ENCODE peak calls at places on chromosomes 12 and 14, in seven cellular contexts. One of them, this sample, is unnamed.

GRCh38 chr12:47912575-47912974 is 7.8 kb upstream of the VDR start:
- DNase-seq in NCI-H1105: no peak
- DNase-seq in Right ventricle myocardium inferior: no peak
- DNase-seq in T follicular helper cell: no peak
- DNase-seq in iris pigment epithelial cell: no peak
- DNase-seq in A673: no peak
- DNase-seq in PC-3: no peak
- DNase-seq in this sample: no peak

GRCh38 chr14:73888460-73888725 is 1.7 kb downstream of the ZNF410 start:
- DNase-seq in NCI-H1105: no peak
- DNase-seq in Right ventricle myocardium inferior: no peak
- DNase-seq in T follicular helper cell: no peak
- DNase-seq in iris pigment epithelial cell: peak; percentile 14
- DNase-seq in A673: no peak
- DNase-seq in PC-3: peak; percentile 32
- DNase-seq in this sample: no peak

GRCh38 chr12:63068857-63069442 is 82.1 kb downstream of the AVPR1A start:
- DNase-seq in NCI-H1105: peak; percentile 28
- DNase-seq in Right ventricle myocardium inferior: no peak
- DNase-seq in T follicular helper cell: no peak
- DNase-seq in iris pigment epithelial cell: peak; percentile 88
- DNase-seq in A673: peak; percentile 73
- DNase-seq in PC-3: peak; percentile 87
- DNase-seq in this sample: peak; percentile 5

GRCh38 chr12:90399317-90399716 is 555.7 kb downstream of the CCER1 start:
- DNase-seq in NCI-H1105: no peak
- DNase-seq in Right ventricle myocardium inferior: no peak
- DNase-seq in T follicular helper cell: no peak
- DNase-seq in iris pigment epithelial cell: no peak
- DNase-seq in A673: peak; percentile 40
- DNase-seq in PC-3: no peak
- DNase-seq in this sample: no peak

GRCh38 chr12:13127476-13127875 is 24.0 kb upstream of the GSG1 start:
- DNase-seq in NCI-H1105: no peak
- DNase-seq in Right ventricle myocardium inferior: no peak
- DNase-seq in T follicular helper cell: no peak
- DNase-seq in iris pigment epithelial cell: no peak
- DNase-seq in A673: no peak
- DNase-seq in PC-3: peak; percentile 86
- DNase-seq in this sample: no peak

GRCh38 chr12:54404061-54405004 is 14.7 kb downstream of the ITGA5 start:
- DNase-seq in NCI-H1105: peak; percentile 31
- DNase-seq in Right ventricle myocardium inferior: no peak
- DNase-seq in T follicular helper cell: peak; percentile 52
- DNase-seq in iris pigment epithelial cell: peak; percentile 60
- DNase-seq in A673: peak; percentile 73
- DNase-seq in PC-3: peak; percentile 76
- DNase-seq in this sample: peak; percentile 70

GRCh38 chr12:57895337-57896138 is 45.8 kb upstream of the ATP23 start:
- DNase-seq in NCI-H1105: no peak
- DNase-seq in Right ventricle myocardium inferior: no peak
- DNase-seq in T follicular helper cell: no peak
- DNase-seq in iris pigment epithelial cell: no peak
- DNase-seq in A673: no peak
- DNase-seq in PC-3: no peak
- DNase-seq in this sample: no peak

GRCh38 chr12:6927379-6927991 is at the start of gene ATN1:
- DNase-seq in NCI-H1105: peak; percentile 60
- DNase-seq in Right ventricle myocardium inferior: peak; percentile 90
- DNase-seq in T follicular helper cell: no peak
- DNase-seq in iris pigment epithelial cell: peak; percentile 73
- DNase-seq in A673: peak; percentile 83
- DNase-seq in PC-3: peak; percentile 53
- DNase-seq in this sample: peak; percentile 76

GRCh38 chr12:20268121-20268732 is 100.1 kb upstream of the PDE3A start:
- DNase-seq in NCI-H1105: no peak
- DNase-seq in Right ventricle myocardium inferior: no peak
- DNase-seq in T follicular helper cell: no peak
- DNase-seq in iris pigment epithelial cell: peak; percentile 80
- DNase-seq in A673: peak; percentile 82
- DNase-seq in PC-3: peak; percentile 41
- DNase-seq in this sample: peak; percentile 14

GRCh38 chr12:97151481-97151880 is 244.4 kb downstream of the NEDD1 start:
- DNase-seq in NCI-H1105: no peak
- DNase-seq in Right ventricle myocardium inferior: no peak
- DNase-seq in T follicular helper cell: no peak
- DNase-seq in iris pigment epithelial cell: peak; percentile 33
- DNase-seq in A673: no peak
- DNase-seq in PC-3: peak; percentile 32
- DNase-seq in this sample: no peak

GRCh38 chr12:39442895-39443703 is at the start of gene KIF21A:
- DNase-seq in NCI-H1105: peak; percentile 88
- DNase-seq in Right ventricle myocardium inferior: peak; percentile 91
- DNase-seq in T follicular helper cell: peak; percentile 80
- DNase-seq in iris pigment epithelial cell: peak; percentile 94
- DNase-seq in A673: peak; percentile 70
- DNase-seq in PC-3: peak; percentile 97
- DNase-seq in this sample: no peak

GRCh38 chr12:125389061-125389697 is 323.9 kb downstream of the AACS start:
- DNase-seq in NCI-H1105: no peak
- DNase-seq in Right ventricle myocardium inferior: no peak
- DNase-seq in T follicular helper cell: no peak
- DNase-seq in iris pigment epithelial cell: no peak
- DNase-seq in A673: no peak
- DNase-seq in PC-3: no peak
- DNase-seq in this sample: no peak

GRCh38 chr12:38110026-38110699 is 206.4 kb upstream of the ALG10B start:
- DNase-seq in NCI-H1105: no peak
- DNase-seq in Right ventricle myocardium inferior: no peak
- DNase-seq in T follicular helper cell: no peak
- DNase-seq in iris pigment epithelial cell: no peak
- DNase-seq in A673: no peak
- DNase-seq in PC-3: peak; percentile 12
- DNase-seq in this sample: no peak

GRCh38 chr12:6684609-6685008 is 4.6 kb downstream of the ZNF384 start:
- DNase-seq in NCI-H1105: peak; percentile 23
- DNase-seq in Right ventricle myocardium inferior: no peak
- DNase-seq in T follicular helper cell: no peak
- DNase-seq in iris pigment epithelial cell: no peak
- DNase-seq in A673: peak; percentile 70
- DNase-seq in PC-3: peak; percentile 27
- DNase-seq in this sample: peak; percentile 58

GRCh38 chr12:109609256-109609821 is 35.7 kb downstream of the MVK start:
- DNase-seq in NCI-H1105: no peak
- DNase-seq in Right ventricle myocardium inferior: no peak
- DNase-seq in T follicular helper cell: no peak
- DNase-seq in iris pigment epithelial cell: no peak
- DNase-seq in A673: no peak
- DNase-seq in PC-3: no peak
- DNase-seq in this sample: no peak

GRCh38 chr12:53118771-53119300 is 15.6 kb downstream of the SOAT2 start:
- DNase-seq in NCI-H1105: no peak
- DNase-seq in Right ventricle myocardium inferior: no peak
- DNase-seq in T follicular helper cell: no peak
- DNase-seq in iris pigment epithelial cell: no peak
- DNase-seq in A673: no peak
- DNase-seq in PC-3: no peak
- DNase-seq in this sample: no peak

GRCh38 chr14:64581363-64581762 is 31.6 kb downstream of the PPP1R36 start:
- DNase-seq in NCI-H1105: no peak
- DNase-seq in Right ventricle myocardium inferior: no peak
- DNase-seq in T follicular helper cell: no peak
- DNase-seq in iris pigment epithelial cell: no peak
- DNase-seq in A673: no peak
- DNase-seq in PC-3: no peak
- DNase-seq in this sample: no peak

GRCh38 chr12:21818627-21819026 is 44.1 kb upstream of the KCNJ8 start:
- DNase-seq in NCI-H1105: peak; percentile 26
- DNase-seq in Right ventricle myocardium inferior: no peak
- DNase-seq in T follicular helper cell: no peak
- DNase-seq in iris pigment epithelial cell: peak; percentile 73
- DNase-seq in A673: no peak
- DNase-seq in PC-3: no peak
- DNase-seq in this sample: no peak

GRCh38 chr14:99972748-99973466 is 92.3 kb upstream of the EVL start:
- DNase-seq in NCI-H1105: no peak
- DNase-seq in Right ventricle myocardium inferior: no peak
- DNase-seq in T follicular helper cell: no peak
- DNase-seq in iris pigment epithelial cell: peak; percentile 22
- DNase-seq in A673: peak; percentile 14
- DNase-seq in PC-3: no peak
- DNase-seq in this sample: no peak

GRCh38 chr12:29640589-29641345 is 143.0 kb downstream of the TMTC1 start:
- DNase-seq in NCI-H1105: no peak
- DNase-seq in Right ventricle myocardium inferior: peak; percentile 58
- DNase-seq in T follicular helper cell: no peak
- DNase-seq in iris pigment epithelial cell: peak; percentile 65
- DNase-seq in A673: no peak
- DNase-seq in PC-3: peak; percentile 74
- DNase-seq in this sample: no peak

GRCh38 chr12:106764738-106765137 is 9.7 kb upstream of the RIC8B start:
- DNase-seq in NCI-H1105: no peak
- DNase-seq in Right ventricle myocardium inferior: peak; percentile 68
- DNase-seq in T follicular helper cell: no peak
- DNase-seq in iris pigment epithelial cell: peak; percentile 20
- DNase-seq in A673: no peak
- DNase-seq in PC-3: no peak
- DNase-seq in this sample: no peak

GRCh38 chr12:29176951-29177350 is 27.9 kb downstream of the FAR2 start:
- DNase-seq in NCI-H1105: no peak
- DNase-seq in Right ventricle myocardium inferior: no peak
- DNase-seq in T follicular helper cell: no peak
- DNase-seq in iris pigment epithelial cell: peak; percentile 89
- DNase-seq in A673: peak; percentile 90
- DNase-seq in PC-3: no peak
- DNase-seq in this sample: no peak

GRCh38 chr12:76274699-76275098 is 73.5 kb downstream of the BBS10 start:
- DNase-seq in NCI-H1105: no peak
- DNase-seq in Right ventricle myocardium inferior: no peak
- DNase-seq in T follicular helper cell: no peak
- DNase-seq in iris pigment epithelial cell: no peak
- DNase-seq in A673: no peak
- DNase-seq in PC-3: no peak
- DNase-seq in this sample: no peak

This sample was measured in DND-41.